ENCODE peak calls at places on chromosomes 4 and X, in eight cellular contexts. H, Q, D, R, K, C, F and U are unnamed samples.

GRCh38 chr4:139242511-139243051 is 37.4 kb downstream of the MGARP start:
- DNase-seq in H (no peak), Q (no peak), D (no peak), R (peak), K (peak), C (no peak), F (peak), U (no peak)

GRCh38 chr4:102519925-102520324 is 18.8 kb downstream of the NFKB1 start:
- DNase-seq in H (no peak), Q (no peak), D (no peak), R (no peak), K (no peak), C (no peak), F (no peak), U (no peak)

GRCh38 chr4:22522206-22522605 is 6.3 kb upstream of the ADGRA3 start:
- DNase-seq in H (no peak), Q (no peak), D (no peak), R (no peak), K (no peak), C (no peak), F (no peak), U (no peak)

GRCh38 chr4:40316333-40316781 is 18.8 kb upstream of the CHRNA9 start:
- DNase-seq in H (no peak), Q (no peak), D (no peak), R (peak), K (peak), C (no peak), F (no peak), U (no peak)

GRCh38 chr4:131054489-131055019 is 1958.6 kb downstream of the C4orf33 start:
- DNase-seq in H (peak), Q (no peak), D (no peak), R (no peak), K (no peak), C (no peak), F (no peak), U (no peak)

GRCh38 chr4:87121332-87122065 is 98.9 kb downstream of the KLHL8 start:
- DNase-seq in H (no peak), Q (no peak), D (no peak), R (peak), K (no peak), C (no peak), F (no peak), U (no peak)

GRCh38 chr4:155738548-155738947 is 20.3 kb upstream of the GUCY1B1 start:
- DNase-seq in H (no peak), Q (no peak), D (no peak), R (peak), K (no peak), C (no peak), F (no peak), U (no peak)

GRCh38 chrX:118254611-118255010 is 91.3 kb upstream of the WDR44 start:
- DNase-seq in H (peak), Q (no peak), D (no peak), R (peak), K (peak), C (peak), F (peak), U (no peak)

GRCh38 chrX:128816919-128817318 is 706.4 kb downstream of the SMARCA1 start:
- DNase-seq in H (peak), Q (no peak), D (no peak), R (no peak), K (peak), C (peak), F (no peak), U (no peak)

GRCh38 chr4:141074098-141074878 is 59.0 kb downstream of the RNF150 start:
- DNase-seq in H (no peak), Q (no peak), D (no peak), R (peak), K (peak), C (no peak), F (no peak), U (no peak)

GRCh38 chr4:185590982-185591381 is 55.7 kb upstream of the PDLIM3 start:
- DNase-seq in H (no peak), Q (no peak), D (no peak), R (no peak), K (no peak), C (no peak), F (no peak), U (no peak)

GRCh38 chr4:67394771-67395310 is 150.5 kb downstream of the CENPC start:
- DNase-seq in H (no peak), Q (no peak), D (no peak), R (no peak), K (no peak), C (no peak), F (no peak), U (no peak)

GRCh38 chr4:102036619-102037376 is 246.3 kb downstream of the BANK1 start:
- DNase-seq in H (no peak), Q (no peak), D (no peak), R (no peak), K (no peak), C (peak), F (no peak), U (no peak)

GRCh38 chr4:187995322-187996207 is at the start of gene ZFP42:
- DNase-seq in H (peak), Q (no peak), D (no peak), R (no peak), K (no peak), C (no peak), F (no peak), U (no peak)

GRCh38 chr4:81504685-81505598 is 33.2 kb upstream of the RASGEF1B start:
- DNase-seq in H (no peak), Q (peak), D (peak), R (no peak), K (peak), C (no peak), F (no peak), U (no peak)

GRCh38 chrX:19904778-19905367 is 17.5 kb upstream of the SH3KBP1 start:
- DNase-seq in H (no peak), Q (no peak), D (no peak), R (no peak), K (peak), C (peak), F (no peak), U (no peak)

GRCh38 chr4:55347610-55348228 is 1.7 kb downstream of the SRD5A3 start:
- DNase-seq in H (no peak), Q (no peak), D (no peak), R (no peak), K (no peak), C (no peak), F (no peak), U (no peak)

GRCh38 chrX:69323786-69324720 is 158.8 kb upstream of the PJA1 start:
- DNase-seq in H (no peak), Q (no peak), D (no peak), R (no peak), K (no peak), C (no peak), F (no peak), U (no peak)

GRCh38 chrX:2928127-2928582 is 984 bp downstream of the ARSD start:
- DNase-seq in H (peak), Q (no peak), D (peak), R (peak), K (no peak), C (no peak), F (peak), U (peak)

GRCh38 chrX:65035451-65035779 is 59.2 kb upstream of the ZC4H2 start:
- DNase-seq in H (peak), Q (no peak), D (peak), R (no peak), K (no peak), C (peak), F (no peak), U (no peak)

GRCh38 chr4:126405369-126405982 is 1090.7 kb downstream of the FAT4 start:
- DNase-seq in H (no peak), Q (no peak), D (no peak), R (no peak), K (peak), C (no peak), F (no peak), U (no peak)

GRCh38 chrX:97685753-97686152 is 802.0 kb downstream of the RPA4 start:
- DNase-seq in H (peak), Q (no peak), D (no peak), R (peak), K (peak), C (peak), F (no peak), U (no peak)

GRCh38 chrX:80808854-80809493 is 703 bp downstream of the BRWD3 start:
- DNase-seq in H (peak), Q (peak), D (peak), R (no peak), K (peak), C (peak), F (no peak), U (no peak)

GRCh38 chr4:143700060-143700419 is 435 bp downstream of the FREM3 start:
- DNase-seq in H (peak), Q (no peak), D (peak), R (peak), K (no peak), C (no peak), F (no peak), U (peak)

GRCh38 chrX:10189317-10190268 is 32.8 kb downstream of the CLCN4 start:
- DNase-seq in H (peak), Q (peak), D (no peak), R (peak), K (peak), C (peak), F (peak), U (no peak)

GRCh38 chr4:169270810-169271691 is at the start of gene SH3RF1:
- DNase-seq in H (peak), Q (no peak), D (peak), R (peak), K (peak), C (peak), F (peak), U (peak)

GRCh38 chrX:107076158-107076557 is 42.5 kb downstream of the RBM41 start:
- DNase-seq in H (no peak), Q (no peak), D (no peak), R (no peak), K (peak), C (no peak), F (no peak), U (no peak)

GRCh38 chr4:139606600-139607301 is 50.7 kb upstream of the SETD7 start:
- DNase-seq in H (no peak), Q (no peak), D (no peak), R (peak), K (peak), C (no peak), F (peak), U (no peak)